ENCODE peak calls at places on chromosomes 4 and X, in six cellular contexts. Q is GM23338, I is heart right ventricle, G is esophagus squamous epithelium, S is heart left ventricle, N is kidney. L is an unnamed sample.

GRCh38 chrX:121987163-121987562 is 939.8 kb downstream of the GLUD2 start:
- DNase-seq in Q (no peak), I (no peak), G (no peak), S (no peak), N (no peak), L (no peak)

GRCh38 chr4:171157462-171158082 is 655.6 kb upstream of the GALNTL6 start:
- DNase-seq in Q (peak; percentile 27), I (no peak), G (no peak), S (no peak), N (no peak), L (no peak)

GRCh38 chrX:134737061-134737460 is 78.8 kb upstream of the PLAC1 start:
- DNase-seq in Q (no peak), I (no peak), G (no peak), S (no peak), N (no peak), L (no peak)

GRCh38 chr4:151604238-151604637 is 156.6 kb downstream of the GATB start:
- DNase-seq in Q (peak; percentile 26), I (no peak), G (no peak), S (no peak), N (no peak), L (no peak)

GRCh38 chr4:138567696-138568095 is 325.5 kb upstream of the SLC7A11 start:
- DNase-seq in Q (no peak), I (no peak), G (no peak), S (no peak), N (no peak), L (no peak)

GRCh38 chr4:687975-688694 is 816 bp downstream of the SLC49A3 start:
- DNase-seq in Q (peak; percentile 77), I (no peak), G (no peak), S (no peak), N (peak; percentile 85), L (peak; percentile 55)

GRCh38 chrX:21394792-21395191 is 20.6 kb downstream of the CNKSR2 start:
- DNase-seq in Q (peak; percentile 16), I (no peak), G (no peak), S (no peak), N (no peak), L (no peak)

GRCh38 chrX:9612146-9612505 is 147.3 kb downstream of the TBL1X start:
- DNase-seq in Q (no peak), I (no peak), G (no peak), S (no peak), N (no peak), L (no peak)

GRCh38 chrX:111837226-111837625 is 38.8 kb upstream of the TRPC5OS start:
- DNase-seq in Q (no peak), I (no peak), G (no peak), S (no peak), N (no peak), L (no peak)

GRCh38 chr4:153522800-153523089 is 56.6 kb downstream of the TMEM131L start:
- DNase-seq in Q (no peak), I (no peak), G (no peak), S (no peak), N (no peak), L (no peak)
- H3K4me1 ChIP-seq in Q (peaks cover 39% of the 10 kb centered on the region), I (peaks cover 99% of the 10 kb centered on the region), G (peaks cover 7% of the 10 kb centered on the region), S (peaks cover 93% of the 10 kb centered on the region), N (no peaks in the 10 kb centered on the region), L (peaks cover 93% of the 10 kb centered on the region)

DNA sequence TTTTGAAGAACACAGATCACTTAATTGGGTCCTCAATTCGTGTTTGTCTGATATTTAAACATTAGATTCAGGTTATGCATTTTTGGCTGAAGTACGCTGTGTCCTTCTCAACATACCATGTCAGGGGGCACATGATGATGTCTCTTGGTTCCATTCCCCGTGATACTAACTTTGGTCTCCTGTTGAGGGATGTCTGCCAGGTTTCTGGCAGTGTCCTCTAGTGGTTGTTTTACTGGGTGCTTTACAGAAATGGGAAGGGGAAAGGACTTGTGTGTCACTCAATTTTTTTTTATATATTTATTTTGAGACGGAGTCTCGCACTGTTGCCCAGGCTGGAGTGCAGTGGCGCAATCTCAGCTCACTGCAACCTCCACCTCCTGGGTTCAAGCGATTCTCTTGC is 58.2 kb downstream of the WWC2 start:
- DNase-seq in Q (peak; percentile 34), I (no peak), G (no peak), S (no peak), N (no peak), L (no peak)
- TF ChIP-seq CTCF in Q (peak; percentile 42), I (no peak), G (no peak), S (no peak), N (no peak), L (no peak)

GRCh38 chrX:38804481-38805293 is 3.4 kb downstream of the MID1IP1 start:
- DNase-seq in Q (peak; percentile 7), I (peak; percentile 45), G (no peak), S (peak; percentile 22), N (peak; percentile 80), L (peak; percentile 43)

GRCh38 chrX:38803609-38804480 is 2.6 kb downstream of the MID1IP1 start:
- DNase-seq in Q (peak; percentile 87), I (peak; percentile 86), G (peak; percentile 3), S (peak; percentile 86), N (peak; percentile 97), L (peak; percentile 91)

GRCh38 chrX:38806875-38807601 is 5.8 kb downstream of the MID1IP1 start:
- DNase-seq in Q (peak; percentile 10), I (no peak), G (no peak), S (no peak), N (no peak), L (peak; percentile 39)

GRCh38 chrX:38806054-38806389 is 4.8 kb downstream of the MID1IP1 start:
- DNase-seq in Q (no peak), I (no peak), G (no peak), S (no peak), N (no peak), L (peak; percentile 29)

DNA sequence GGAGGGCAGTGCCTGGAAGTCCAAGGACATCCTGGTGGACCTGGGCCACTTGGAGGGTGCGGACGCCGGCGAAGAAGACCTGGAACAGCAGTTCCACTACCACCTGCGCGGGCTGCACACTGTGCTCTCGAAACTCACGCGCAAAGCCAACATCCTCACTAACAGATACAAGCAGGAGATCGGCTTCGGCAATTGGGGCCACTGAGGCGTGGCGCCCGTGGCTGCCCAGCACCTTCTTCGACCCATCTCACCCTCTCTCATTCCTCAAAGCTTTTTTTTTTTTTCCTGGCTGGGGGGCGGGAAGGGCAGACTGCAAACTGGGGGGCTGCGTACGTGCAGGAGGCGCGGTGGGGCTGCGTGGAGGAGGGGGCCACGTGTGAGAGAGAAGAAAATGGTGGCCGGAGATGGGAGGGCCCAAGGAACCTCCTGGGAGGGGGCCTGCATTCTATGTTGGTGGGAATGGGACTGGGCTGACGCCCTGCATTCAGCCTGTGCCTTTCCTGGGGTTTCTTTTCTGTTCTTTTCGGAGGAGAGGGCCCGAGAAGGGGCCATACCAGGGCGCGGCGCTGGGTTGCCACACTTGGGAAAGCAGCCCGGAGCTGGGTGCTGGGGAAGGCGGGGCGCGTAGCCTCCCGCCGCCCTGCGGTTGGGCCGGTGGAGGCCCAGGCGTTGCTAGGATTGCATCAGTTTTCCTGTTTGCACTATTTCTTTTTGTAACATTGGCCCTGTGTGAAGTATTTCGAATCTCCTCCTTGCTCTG is 4.2 kb downstream of the MID1IP1 start:
- DNase-seq in Q (peak; percentile 42), I (peak; percentile 68), G (no peak), S (peak; percentile 64), N (peak; percentile 89), L (peak; percentile 72)
- H3K27ac ChIP-seq in Q (peak overlapping the region; percentile 93), I (peak overlapping the region; percentile 95), G (peak overlapping the region; percentile 95), S (peak overlapping the region; percentile 91), N (peak overlapping the region; percentile 91), L (peak overlapping the region; percentile 86)

DNA sequence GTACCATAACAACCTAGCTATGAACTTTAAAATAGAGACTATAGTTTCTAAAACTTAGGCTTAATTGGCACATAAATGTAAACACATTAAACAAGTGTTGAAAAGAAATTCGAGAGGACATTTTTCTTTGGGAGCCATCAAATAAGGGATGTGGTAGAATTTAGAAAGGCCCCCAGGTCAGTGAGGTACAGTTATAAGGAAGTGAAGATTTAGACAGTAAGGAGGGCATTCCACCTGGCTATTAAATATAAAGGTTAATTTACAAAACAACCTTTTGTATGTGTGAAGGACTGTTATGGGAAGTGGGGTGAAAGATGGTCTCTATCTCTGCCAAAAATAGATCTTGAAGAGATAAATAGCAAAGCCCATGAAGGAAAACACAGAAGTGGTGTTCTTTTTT is 83.9 kb downstream of the AFF1 start:
- DNase-seq in Q (no peak), I (no peak), G (no peak), S (no peak), N (no peak), L (no peak)
- H3K4me1 ChIP-seq in Q (peaks cover 40% of the 10 kb centered on the region), I (peaks cover 85% of the 10 kb centered on the region), G (peaks cover under 1% of the 10 kb centered on the region), S (peaks cover 67% of the 10 kb centered on the region), N (peaks cover 29% of the 10 kb centered on the region), L (peaks cover 76% of the 10 kb centered on the region)

DNA sequence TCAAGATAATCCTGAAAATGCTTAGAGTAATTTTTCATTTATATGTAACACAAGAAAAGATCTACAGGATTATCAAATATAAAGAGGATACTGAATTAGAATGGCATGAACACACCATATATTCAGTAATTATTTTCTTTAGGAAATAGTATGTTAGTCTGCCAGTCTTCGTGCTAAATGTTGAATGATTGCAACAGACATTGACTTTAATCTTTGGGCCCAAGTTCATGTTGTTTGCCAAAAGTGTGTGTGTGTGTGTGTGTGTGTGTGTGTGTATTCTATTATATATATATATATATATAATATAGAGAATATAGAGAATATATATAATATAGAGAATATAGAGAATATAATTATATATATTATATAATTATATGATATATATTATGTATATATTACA is 186.6 kb downstream of the TMEM47 start:
- DNase-seq in Q (no peak), I (no peak), G (no peak), S (no peak), N (no peak), L (no peak)
- TF ChIP-seq CTCF in Q (no peak), I (no peak), G (no peak), S (no peak), N (no peak), L (no peak)

DNA sequence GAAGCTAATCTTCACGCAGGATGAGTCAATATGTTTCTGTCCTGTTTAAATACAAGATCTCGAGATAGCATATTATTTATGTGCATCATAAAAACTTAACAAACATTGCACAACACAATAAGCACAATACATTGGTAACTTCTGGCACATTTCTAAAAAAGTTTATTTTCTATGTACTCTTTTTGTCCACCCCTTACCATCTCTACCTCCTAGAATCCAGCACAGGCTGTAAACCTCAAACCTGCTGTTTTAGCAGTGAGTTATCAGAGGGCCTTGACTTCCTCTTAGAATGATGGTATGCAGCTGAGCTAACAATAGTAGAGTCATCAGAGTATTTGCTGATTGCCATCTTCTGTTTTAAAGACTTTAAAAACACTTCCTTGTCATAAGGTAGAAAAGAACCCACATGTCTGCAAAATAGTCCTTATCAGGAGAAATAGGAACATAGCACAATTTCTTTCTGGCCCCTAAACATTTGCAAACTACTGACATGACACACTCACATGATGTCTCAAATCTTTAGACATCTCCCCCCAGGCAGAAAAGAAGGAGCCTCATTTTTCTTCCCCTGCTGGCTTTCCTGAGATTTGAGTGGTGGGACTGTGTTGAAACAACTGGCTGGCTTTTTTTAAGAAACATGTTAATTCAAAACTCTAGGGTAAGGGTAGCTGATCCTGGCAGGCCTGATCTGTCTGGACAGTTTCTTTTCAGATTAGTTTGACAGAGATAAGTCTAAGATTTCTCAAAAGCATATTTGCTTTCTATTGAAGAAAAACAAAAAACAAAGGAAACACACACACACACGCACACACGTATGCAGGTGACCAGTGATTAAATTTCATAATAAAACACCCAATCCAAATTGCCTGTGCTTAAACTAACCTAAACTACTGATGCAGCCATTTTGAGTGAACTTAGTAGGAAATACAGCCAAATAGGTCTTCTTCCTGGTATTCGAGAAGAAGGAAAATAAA is 10.3 kb upstream of the CCNG2 start:
- DNase-seq in Q (no peak), I (no peak), G (no peak), S (no peak), N (no peak), L (no peak)
- H3K27ac ChIP-seq in Q (no peak overlapping the region), I (no peak overlapping the region), G (peak overlapping the region; percentile 17), S (no peak overlapping the region), N (no peak overlapping the region), L (peak overlapping the region; percentile 28)

L was measured in body of pancreas.